ENCODE peak calls at places on chromosomes 3 and 15, in nine cellular contexts. G, V, J, O, U, C, Y, Q and B are unnamed samples.

GRCh38 chr3:34408088-34408487 is 609.7 kb downstream of the PDCD6IP start:
- DNase-seq in G (no peak), O (no peak), C (no peak), V (no peak), U (no peak), J (no peak), Y (no peak), Q (no peak), B (no peak)

GRCh38 chr3:61608072-61608471 is 46.7 kb downstream of the PTPRG start:
- DNase-seq in Q (no peak), C (no peak), G (no peak), Y (no peak), J (no peak), V (no peak), O (no peak), U (no peak), B (no peak)

GRCh38 chr15:40358492-40359353 is 704 bp downstream of the DISP2 start:
- DNase-seq in V (no peak), U (peak), J (no peak), C (no peak), Y (peak), O (no peak), Q (no peak), G (no peak), B (no peak)

GRCh38 chr15:40340740-40341400 is at the start of gene CCDC9B:
- DNase-seq in G (peak), U (no peak), V (no peak), O (peak), C (peak), Q (no peak), Y (no peak), J (peak), B (peak)

GRCh38 chr15:45113380-45113990 is 487 bp downstream of the DUOX2 start:
- DNase-seq in U (no peak), V (no peak), J (no peak), Y (no peak), G (no peak), O (no peak), C (no peak), Q (no peak), B (no peak)

GRCh38 chr3:4765212-4765611 is 214.0 kb upstream of the BHLHE40 start:
- DNase-seq in V (no peak), Y (no peak), Q (no peak), O (no peak), J (peak), U (no peak), G (no peak), C (no peak), B (no peak)

GRCh38 chr15:87733522-87733921 is 523.0 kb downstream of the NTRK3 start:
- DNase-seq in G (peak), O (no peak), Q (no peak), U (no peak), C (no peak), J (no peak), Y (no peak), V (no peak), B (no peak)

GRCh38 chr15:45331977-45332376 is 46.4 kb downstream of the GATM start:
- DNase-seq in Y (no peak), V (no peak), J (no peak), Q (no peak), O (no peak), G (no peak), C (no peak), U (no peak), B (no peak)